ENCODE peak calls at places on chromosomes 12 and 14, in nine cellular contexts. One of them, this sample, is unnamed.

GRCh38 chr14:23160924-23161522 is 22.4 kb downstream of the SLC7A8 start:
- DNase-seq in mucosa of descending colon: no peak
- DNase-seq in tibial artery: no peak
- DNase-seq in BJ: no peak
- DNase-seq in epithelial cell of esophagus: peak
- DNase-seq in upper lobe of right lung: peak
- DNase-seq in right lobe of liver: no peak
- DNase-seq in fibroblast of lung: peak
- DNase-seq in AG09309: peak
- DNase-seq in this sample: peak

GRCh38 chr12:73629893-73630872 is 907.5 kb upstream of the ATXN7L3B start:
- DNase-seq in mucosa of descending colon: no peak
- DNase-seq in tibial artery: no peak
- DNase-seq in BJ: no peak
- DNase-seq in epithelial cell of esophagus: no peak
- DNase-seq in upper lobe of right lung: no peak
- DNase-seq in right lobe of liver: no peak
- DNase-seq in fibroblast of lung: no peak
- DNase-seq in AG09309: no peak
- DNase-seq in this sample: no peak

GRCh38 chr12:57837779-57838562 is 8.6 kb downstream of the CTDSP2 start:
- DNase-seq in mucosa of descending colon: no peak
- DNase-seq in tibial artery: no peak
- DNase-seq in BJ: no peak
- DNase-seq in epithelial cell of esophagus: peak
- DNase-seq in upper lobe of right lung: peak
- DNase-seq in right lobe of liver: no peak
- DNase-seq in fibroblast of lung: peak
- DNase-seq in AG09309: no peak
- DNase-seq in this sample: peak

GRCh38 chr14:105481886-105482454 is 4.7 kb upstream of the CRIP1 start:
- DNase-seq in mucosa of descending colon: peak
- DNase-seq in tibial artery: peak
- DNase-seq in BJ: peak
- DNase-seq in epithelial cell of esophagus: peak
- DNase-seq in upper lobe of right lung: peak
- DNase-seq in right lobe of liver: peak
- DNase-seq in fibroblast of lung: peak
- DNase-seq in AG09309: peak
- DNase-seq in this sample: peak

GRCh38 chr12:130870442-130871285 is 1.2 kb upstream of the RAN start:
- DNase-seq in mucosa of descending colon: peak
- DNase-seq in tibial artery: peak
- DNase-seq in BJ: peak
- DNase-seq in epithelial cell of esophagus: peak
- DNase-seq in upper lobe of right lung: peak
- DNase-seq in right lobe of liver: peak
- DNase-seq in fibroblast of lung: peak
- DNase-seq in AG09309: peak
- DNase-seq in this sample: peak

GRCh38 chr12:19288161-19288560 is 151.1 kb upstream of the AEBP2 start:
- DNase-seq in mucosa of descending colon: no peak
- DNase-seq in tibial artery: no peak
- DNase-seq in BJ: no peak
- DNase-seq in epithelial cell of esophagus: no peak
- DNase-seq in upper lobe of right lung: no peak
- DNase-seq in right lobe of liver: no peak
- DNase-seq in fibroblast of lung: no peak
- DNase-seq in AG09309: no peak
- DNase-seq in this sample: no peak

GRCh38 chr14:85527458-85527857 is 2.5 kb upstream of the FLRT2 start:
- DNase-seq in mucosa of descending colon: no peak
- DNase-seq in tibial artery: no peak
- DNase-seq in BJ: no peak
- DNase-seq in epithelial cell of esophagus: peak
- DNase-seq in upper lobe of right lung: no peak
- DNase-seq in right lobe of liver: no peak
- DNase-seq in fibroblast of lung: no peak
- DNase-seq in AG09309: no peak
- DNase-seq in this sample: peak

GRCh38 chr12:69553626-69554248 is 31.5 kb upstream of the CCT2 start:
- DNase-seq in mucosa of descending colon: no peak
- DNase-seq in tibial artery: no peak
- DNase-seq in BJ: no peak
- DNase-seq in epithelial cell of esophagus: peak
- DNase-seq in upper lobe of right lung: no peak
- DNase-seq in right lobe of liver: no peak
- DNase-seq in fibroblast of lung: peak
- DNase-seq in AG09309: no peak
- DNase-seq in this sample: peak

GRCh38 chr14:100662850-100663527 is 63.7 kb upstream of the DLK1 start:
- DNase-seq in mucosa of descending colon: peak
- DNase-seq in tibial artery: no peak
- DNase-seq in BJ: no peak
- DNase-seq in epithelial cell of esophagus: peak
- DNase-seq in upper lobe of right lung: peak
- DNase-seq in right lobe of liver: no peak
- DNase-seq in fibroblast of lung: peak
- DNase-seq in AG09309: no peak
- DNase-seq in this sample: peak

GRCh38 chr14:102496955-102497744 is 12.4 kb downstream of the ANKRD9 start:
- DNase-seq in mucosa of descending colon: no peak
- DNase-seq in tibial artery: no peak
- DNase-seq in BJ: no peak
- DNase-seq in epithelial cell of esophagus: no peak
- DNase-seq in upper lobe of right lung: peak
- DNase-seq in right lobe of liver: no peak
- DNase-seq in fibroblast of lung: no peak
- DNase-seq in AG09309: no peak
- DNase-seq in this sample: no peak

GRCh38 chr12:106032141-106032925 is 106.4 kb downstream of the NUAK1 start:
- DNase-seq in mucosa of descending colon: no peak
- DNase-seq in tibial artery: no peak
- DNase-seq in BJ: no peak
- DNase-seq in epithelial cell of esophagus: peak
- DNase-seq in upper lobe of right lung: no peak
- DNase-seq in right lobe of liver: no peak
- DNase-seq in fibroblast of lung: peak
- DNase-seq in AG09309: no peak
- DNase-seq in this sample: no peak
- TF ChIP-seq CTCF in mucosa of descending colon: no peak
- TF ChIP-seq CTCF in tibial artery: no peak
- TF ChIP-seq CTCF in BJ: no peak
- TF ChIP-seq CTCF in epithelial cell of esophagus: no peak
- TF ChIP-seq CTCF in upper lobe of right lung: no peak
- TF ChIP-seq CTCF in right lobe of liver: peak
- TF ChIP-seq CTCF in fibroblast of lung: no peak
- TF ChIP-seq CTCF in AG09309: peak
- TF ChIP-seq CTCF in this sample: no peak

GRCh38 chr14:38129705-38130104 is 78.0 kb upstream of the SSTR1 start:
- DNase-seq in mucosa of descending colon: no peak
- DNase-seq in tibial artery: no peak
- DNase-seq in BJ: no peak
- DNase-seq in epithelial cell of esophagus: no peak
- DNase-seq in upper lobe of right lung: no peak
- DNase-seq in right lobe of liver: no peak
- DNase-seq in fibroblast of lung: no peak
- DNase-seq in AG09309: no peak
- DNase-seq in this sample: no peak

GRCh38 chr14:38127356-38127755 is 80.3 kb upstream of the SSTR1 start:
- DNase-seq in mucosa of descending colon: no peak
- DNase-seq in tibial artery: no peak
- DNase-seq in BJ: no peak
- DNase-seq in epithelial cell of esophagus: no peak
- DNase-seq in upper lobe of right lung: no peak
- DNase-seq in right lobe of liver: no peak
- DNase-seq in fibroblast of lung: no peak
- DNase-seq in AG09309: no peak
- DNase-seq in this sample: no peak

GRCh38 chr14:38127784-38128183 is 79.9 kb upstream of the SSTR1 start:
- DNase-seq in mucosa of descending colon: no peak
- DNase-seq in tibial artery: no peak
- DNase-seq in BJ: no peak
- DNase-seq in epithelial cell of esophagus: no peak
- DNase-seq in upper lobe of right lung: no peak
- DNase-seq in right lobe of liver: no peak
- DNase-seq in fibroblast of lung: no peak
- DNase-seq in AG09309: no peak
- DNase-seq in this sample: peak

GRCh38 chr14:38128640-38129039 is 79.1 kb upstream of the SSTR1 start:
- DNase-seq in mucosa of descending colon: no peak
- DNase-seq in tibial artery: no peak
- DNase-seq in BJ: no peak
- DNase-seq in epithelial cell of esophagus: no peak
- DNase-seq in upper lobe of right lung: no peak
- DNase-seq in right lobe of liver: no peak
- DNase-seq in fibroblast of lung: no peak
- DNase-seq in AG09309: no peak
- DNase-seq in this sample: no peak

DNA sequence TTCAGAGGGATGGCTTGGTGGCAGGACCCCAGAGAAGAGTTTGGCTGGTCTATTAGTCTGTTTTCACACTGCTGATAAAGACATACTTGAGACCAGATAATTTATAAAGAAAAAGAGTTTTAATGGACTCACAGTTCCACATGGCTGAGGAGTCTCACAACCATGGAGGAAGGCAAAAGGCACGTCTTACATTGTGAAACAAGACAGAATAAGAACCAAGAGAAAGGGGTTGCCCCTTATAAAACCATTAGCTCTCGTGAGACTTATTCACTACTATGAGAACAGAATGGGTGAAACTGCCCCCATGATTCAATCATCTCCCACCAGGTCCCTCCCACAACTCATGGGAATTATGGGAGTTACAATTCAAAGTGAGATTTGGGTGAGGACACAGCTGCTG is 78.5 kb upstream of the SSTR1 start:
- DNase-seq in mucosa of descending colon: no peak
- DNase-seq in tibial artery: no peak
- DNase-seq in BJ: no peak
- DNase-seq in epithelial cell of esophagus: no peak
- DNase-seq in upper lobe of right lung: no peak
- DNase-seq in right lobe of liver: no peak
- DNase-seq in fibroblast of lung: no peak
- DNase-seq in AG09309: no peak
- DNase-seq in this sample: no peak
- H3K4me3 ChIP-seq in mucosa of descending colon: no peak
- H3K4me3 ChIP-seq in tibial artery: no peak
- H3K4me3 ChIP-seq in BJ: no peak
- H3K4me3 ChIP-seq in epithelial cell of esophagus: no peak
- H3K4me3 ChIP-seq in upper lobe of right lung: no peak
- H3K4me3 ChIP-seq in right lobe of liver: no peak
- H3K4me3 ChIP-seq in fibroblast of lung: no peak
- H3K4me3 ChIP-seq in AG09309: no peak
- H3K4me3 ChIP-seq in this sample: no peak

DNA sequence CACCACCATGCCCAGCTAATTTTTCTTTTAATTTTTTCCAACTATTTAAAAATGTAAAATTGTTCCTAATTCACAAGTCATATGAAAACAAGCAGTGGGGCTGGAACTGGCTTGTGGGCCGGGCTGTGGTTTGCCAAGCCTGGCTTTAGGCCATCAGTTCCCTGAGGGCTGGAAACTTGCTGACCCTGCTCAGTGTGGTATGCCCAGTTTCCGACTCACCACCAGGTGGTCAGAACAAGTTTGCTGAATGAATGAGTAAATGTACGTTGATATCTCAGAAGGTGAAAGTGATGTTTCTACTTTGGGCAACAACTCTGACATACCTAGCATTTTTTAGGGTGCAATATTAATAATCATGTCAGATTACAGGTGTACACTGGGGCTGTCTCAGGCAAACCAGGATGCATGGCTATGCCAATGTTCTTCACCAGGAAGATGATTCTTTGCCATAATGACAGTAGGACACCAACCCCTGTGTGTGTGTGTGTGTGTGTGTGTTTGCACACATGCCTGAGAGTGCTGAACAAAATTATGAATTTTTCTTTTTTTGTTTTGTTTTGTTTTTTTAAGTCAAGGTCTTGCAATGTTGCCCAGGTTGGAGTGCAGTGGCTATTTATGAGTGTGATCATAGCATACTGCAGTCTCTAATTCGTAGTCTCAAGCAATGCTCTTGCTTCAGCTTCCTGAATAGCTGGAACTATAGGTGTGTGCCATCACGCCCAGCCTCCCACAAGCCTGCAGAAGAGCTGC is 106.1 kb downstream of the PTPN11 start:
- DNase-seq in mucosa of descending colon: no peak
- DNase-seq in tibial artery: no peak
- DNase-seq in BJ: no peak
- DNase-seq in epithelial cell of esophagus: peak
- DNase-seq in upper lobe of right lung: no peak
- DNase-seq in right lobe of liver: no peak
- DNase-seq in fibroblast of lung: peak
- DNase-seq in AG09309: no peak
- DNase-seq in this sample: peak
- TF ChIP-seq CTCF in mucosa of descending colon: no peak
- TF ChIP-seq CTCF in tibial artery: no peak
- TF ChIP-seq CTCF in BJ: no peak
- TF ChIP-seq CTCF in epithelial cell of esophagus: peak
- TF ChIP-seq CTCF in upper lobe of right lung: peak
- TF ChIP-seq CTCF in right lobe of liver: no peak
- TF ChIP-seq CTCF in fibroblast of lung: no peak
- TF ChIP-seq CTCF in AG09309: no peak
- TF ChIP-seq CTCF in this sample: peak

DNA sequence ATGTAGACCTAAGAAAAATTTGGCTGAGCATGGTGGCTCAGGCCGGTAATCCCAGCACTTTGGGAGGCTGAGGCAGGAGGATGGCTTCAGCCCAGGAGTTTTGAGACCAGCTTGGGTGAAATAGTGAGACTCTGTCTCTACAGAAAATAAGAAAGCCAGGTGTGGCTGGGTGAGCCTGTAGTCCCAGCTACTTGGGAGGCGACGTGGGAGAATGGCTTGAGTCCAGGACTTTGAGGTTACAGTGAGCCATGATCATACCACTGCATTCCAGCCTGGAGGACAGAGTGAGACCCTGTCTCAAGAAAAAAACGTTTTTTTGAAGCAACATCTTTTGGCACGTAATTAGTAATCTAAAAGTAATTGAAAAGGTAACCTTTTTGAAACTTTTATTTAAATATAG is 70.9 kb downstream of the FERMT2 start:
- DNase-seq in mucosa of descending colon: no peak
- DNase-seq in tibial artery: no peak
- DNase-seq in BJ: no peak
- DNase-seq in epithelial cell of esophagus: no peak
- DNase-seq in upper lobe of right lung: no peak
- DNase-seq in right lobe of liver: no peak
- DNase-seq in fibroblast of lung: peak
- DNase-seq in AG09309: no peak
- DNase-seq in this sample: peak
- H3K4me3 ChIP-seq in mucosa of descending colon: no peak
- H3K4me3 ChIP-seq in tibial artery: no peak
- H3K4me3 ChIP-seq in BJ: no peak
- H3K4me3 ChIP-seq in epithelial cell of esophagus: no peak
- H3K4me3 ChIP-seq in upper lobe of right lung: no peak
- H3K4me3 ChIP-seq in right lobe of liver: no peak
- H3K4me3 ChIP-seq in fibroblast of lung: no peak
- H3K4me3 ChIP-seq in AG09309: no peak
- H3K4me3 ChIP-seq in this sample: no peak

This sample was measured in cardiac fibroblast.